ENCODE peak calls at places on chromosome 4, in ten cellular contexts. F, D, V, Z, Q, X, C, T, S and R are unnamed samples.

GRCh38 chr4:46931981-46932380 is 22.9 kb upstream of the COX7B2 start:
- DNase-seq in F (no peak), D (peak), V (no peak), Z (no peak), Q (peak), X (peak), C (no peak), T (peak), S (peak), R (no peak)

GRCh38 chr4:24970191-24970590 is 57.3 kb upstream of the CCDC149 start:
- DNase-seq in F (no peak), D (no peak), V (no peak), Z (no peak), Q (no peak), X (no peak), C (no peak), T (no peak), S (no peak), R (no peak)

GRCh38 chr4:24380953-24381506 is 203.3 kb downstream of the DHX15 start:
- DNase-seq in F (no peak), D (no peak), V (no peak), Z (no peak), Q (no peak), X (no peak), C (no peak), T (no peak), S (no peak), R (no peak)

GRCh38 chr4:76741663-76742020 is 156.3 kb downstream of the SOWAHB start:
- DNase-seq in F (no peak), D (no peak), V (no peak), Z (no peak), Q (no peak), X (no peak), C (no peak), T (no peak), S (no peak), R (no peak)

GRCh38 chr4:6227412-6228157 is 27.2 kb upstream of the JAKMIP1 start:
- DNase-seq in F (no peak), D (no peak), V (no peak), Z (no peak), Q (no peak), X (no peak), C (no peak), T (no peak), S (no peak), R (peak)

GRCh38 chr4:37389967-37390580 is 145.5 kb downstream of the NWD2 start:
- DNase-seq in F (peak), D (peak), V (no peak), Z (no peak), Q (no peak), X (no peak), C (peak), T (peak), S (no peak), R (no peak)

GRCh38 chr4:144579411-144580020 is 66.4 kb upstream of the HHIP start:
- DNase-seq in F (no peak), D (no peak), V (no peak), Z (no peak), Q (no peak), X (no peak), C (no peak), T (peak), S (no peak), R (no peak)

GRCh38 chr4:24887881-24888430 is 24.9 kb downstream of the CCDC149 start:
- DNase-seq in F (no peak), D (no peak), V (no peak), Z (no peak), Q (no peak), X (no peak), C (no peak), T (no peak), S (no peak), R (no peak)

GRCh38 chr4:113587640-113588275 is 173.8 kb downstream of the CAMK2D start:
- DNase-seq in F (no peak), D (no peak), V (no peak), Z (no peak), Q (no peak), X (no peak), C (no peak), T (no peak), S (no peak), R (no peak)

GRCh38 chr4:61202100-61202637 is 2.0 kb downstream of the ADGRL3 start:
- DNase-seq in F (peak), D (no peak), V (no peak), Z (no peak), Q (no peak), X (peak), C (no peak), T (no peak), S (no peak), R (peak)

GRCh38 chr4:187268940-187269339 is 545.3 kb upstream of the FAT1 start:
- DNase-seq in F (no peak), D (no peak), V (no peak), Z (no peak), Q (no peak), X (peak), C (no peak), T (no peak), S (no peak), R (no peak)

GRCh38 chr4:88177981-88178632 is 19.7 kb upstream of the ABCG2 start:
- DNase-seq in F (no peak), D (peak), V (no peak), Z (no peak), Q (peak), X (peak), C (no peak), T (peak), S (no peak), R (no peak)

GRCh38 chr4:139746430-139746829 is 80.8 kb downstream of the MGST2 start:
- DNase-seq in F (no peak), D (no peak), V (no peak), Z (no peak), Q (no peak), X (no peak), C (no peak), T (no peak), S (no peak), R (peak)

GRCh38 chr4:88672987-88673386 is 24.6 kb downstream of the NAP1L5 start:
- DNase-seq in F (no peak), D (peak), V (no peak), Z (no peak), Q (no peak), X (peak), C (peak), T (peak), S (no peak), R (no peak)

GRCh38 chr4:151530783-151531182 is 121.8 kb downstream of the FHIP1A start:
- DNase-seq in F (no peak), D (no peak), V (no peak), Z (no peak), Q (no peak), X (no peak), C (no peak), T (peak), S (no peak), R (no peak)

GRCh38 chr4:105989411-105990242 is 94.4 kb downstream of the NPNT start:
- DNase-seq in F (no peak), D (no peak), V (no peak), Z (no peak), Q (no peak), X (no peak), C (no peak), T (no peak), S (no peak), R (no peak)

GRCh38 chr4:62548765-62549164 is 1348.6 kb downstream of the ADGRL3 start:
- DNase-seq in F (no peak), D (no peak), V (no peak), Z (no peak), Q (no peak), X (no peak), C (no peak), T (no peak), S (no peak), R (no peak)

GRCh38 chr4:171573181-171573580 is 240.0 kb upstream of the GALNTL6 start:
- DNase-seq in F (no peak), D (no peak), V (no peak), Z (no peak), Q (no peak), X (no peak), C (no peak), T (no peak), S (no peak), R (no peak)

GRCh38 chr4:114366368-114366767 is 232.2 kb upstream of the UGT8 start:
- DNase-seq in F (no peak), D (no peak), V (no peak), Z (no peak), Q (no peak), X (no peak), C (no peak), T (no peak), S (no peak), R (no peak)

GRCh38 chr4:38316045-38316444 is 348.0 kb upstream of the KLF3 start:
- DNase-seq in F (no peak), D (no peak), V (no peak), Z (no peak), Q (no peak), X (no peak), C (no peak), T (no peak), S (no peak), R (no peak)

GRCh38 chr4:126678608-126679007 is 954.1 kb upstream of the INTU start:
- DNase-seq in F (no peak), D (no peak), V (no peak), Z (no peak), Q (no peak), X (no peak), C (no peak), T (no peak), S (no peak), R (no peak)

GRCh38 chr4:17788956-17789355 is 7.5 kb upstream of the FAM184B start:
- DNase-seq in F (no peak), D (no peak), V (no peak), Z (no peak), Q (no peak), X (no peak), C (no peak), T (no peak), S (no peak), R (no peak)

GRCh38 chr4:47711183-47711582 is 126.7 kb downstream of the CORIN start:
- DNase-seq in F (no peak), D (no peak), V (no peak), Z (no peak), Q (no peak), X (no peak), C (no peak), T (no peak), S (no peak), R (no peak)

GRCh38 chr4:90317785-90318184 is 190.6 kb downstream of the CCSER1 start:
- DNase-seq in F (no peak), D (no peak), V (no peak), Z (no peak), Q (no peak), X (peak), C (no peak), T (peak), S (no peak), R (no peak)

GRCh38 chr4:158535130-158535614 is 13.5 kb downstream of the RXFP1 start:
- DNase-seq in F (no peak), D (peak), V (no peak), Z (no peak), Q (no peak), X (peak), C (no peak), T (peak), S (no peak), R (no peak)

GRCh38 chr4:181219783-181220416 is 1023.3 kb upstream of the TENM3 start:
- DNase-seq in F (no peak), D (no peak), V (no peak), Z (no peak), Q (no peak), X (no peak), C (no peak), T (no peak), S (no peak), R (no peak)

GRCh38 chr4:5759236-5760075 is 48.5 kb downstream of the EVC start:
- DNase-seq in F (no peak), D (no peak), V (no peak), Z (no peak), Q (no peak), X (peak), C (no peak), T (no peak), S (no peak), R (peak)

GRCh38 chr4:139042981-139043460 is 27.4 kb downstream of the NOCT start:
- DNase-seq in F (no peak), D (no peak), V (no peak), Z (no peak), Q (no peak), X (no peak), C (no peak), T (no peak), S (no peak), R (no peak)

GRCh38 chr4:126267689-126268088 is 952.9 kb downstream of the FAT4 start:
- DNase-seq in F (no peak), D (no peak), V (no peak), Z (no peak), Q (no peak), X (no peak), C (no peak), T (peak), S (no peak), R (no peak)